ENCODE peak calls at places on chromosome 2, in five cellular contexts. One of them, this sample, is unnamed.

GRCh38 chr2:160308915-160309314 is 108.8 kb upstream of the ITGB6 start:
- DNase-seq in GM12878: no peak
- DNase-seq in IMR-90: peak
- DNase-seq in HepG2: no peak
- DNase-seq in K562: no peak
- DNase-seq in this sample: no peak

GRCh38 chr2:233973786-233974185 is 56.6 kb downstream of the TRPM8 start:
- DNase-seq in GM12878: no peak
- DNase-seq in K562: no peak
- DNase-seq in IMR-90: no peak
- DNase-seq in HepG2: no peak
- DNase-seq in this sample: no peak

GRCh38 chr2:73070651-73071451 is 661 bp downstream of the SFXN5 start:
- DNase-seq in IMR-90: peak
- DNase-seq in GM12878: peak
- DNase-seq in HepG2: peak
- DNase-seq in K562: peak
- DNase-seq in this sample: peak

GRCh38 chr2:218218409-218219185 is 1.6 kb downstream of the ARPC2 start:
- DNase-seq in IMR-90: no peak
- DNase-seq in GM12878: peak
- DNase-seq in HepG2: no peak
- DNase-seq in K562: no peak
- DNase-seq in this sample: peak

GRCh38 chr2:205815645-205816044 is 133.3 kb downstream of the NRP2 start:
- DNase-seq in K562: no peak
- DNase-seq in IMR-90: no peak
- DNase-seq in HepG2: no peak
- DNase-seq in GM12878: no peak
- DNase-seq in this sample: no peak

GRCh38 chr2:8684421-8684884 is 2.6 kb downstream of the ID2 start:
- DNase-seq in K562: no peak
- DNase-seq in HepG2: peak
- DNase-seq in GM12878: peak
- DNase-seq in IMR-90: peak
- DNase-seq in this sample: peak

GRCh38 chr2:189008555-189009312 is 34.6 kb downstream of the COL3A1 start:
- DNase-seq in GM12878: no peak
- DNase-seq in HepG2: no peak
- DNase-seq in K562: no peak
- DNase-seq in IMR-90: no peak
- DNase-seq in this sample: no peak

GRCh38 chr2:28380185-28380584 is 12.5 kb upstream of the FOSL2 start:
- DNase-seq in GM12878: no peak
- DNase-seq in K562: no peak
- DNase-seq in HepG2: no peak
- DNase-seq in IMR-90: no peak
- DNase-seq in this sample: no peak

GRCh38 chr2:188102881-188103280 is 188.8 kb upstream of the GULP1 start:
- DNase-seq in IMR-90: no peak
- DNase-seq in K562: no peak
- DNase-seq in HepG2: no peak
- DNase-seq in GM12878: no peak
- DNase-seq in this sample: no peak

GRCh38 chr2:65396348-65397026 is 35.9 kb downstream of the SPRED2 start:
- DNase-seq in GM12878: no peak
- DNase-seq in HepG2: peak
- DNase-seq in IMR-90: peak
- DNase-seq in K562: no peak
- DNase-seq in this sample: no peak
- H3K9ac ChIP-seq in GM12878: no peak
- H3K9ac ChIP-seq in HepG2: peak
- H3K9ac ChIP-seq in IMR-90: no peak
- H3K9ac ChIP-seq in K562: no peak
- H3K9ac ChIP-seq in this sample: no peak

GRCh38 chr2:232761301-232761907 is 15.0 kb downstream of the KCNJ13 start:
- DNase-seq in K562: peak
- DNase-seq in GM12878: no peak
- DNase-seq in IMR-90: peak
- DNase-seq in HepG2: peak
- DNase-seq in this sample: peak
- TF ChIP-seq MXI1 in K562: no peak
- TF ChIP-seq MXI1 in GM12878: no peak
- TF ChIP-seq MXI1 in IMR-90: no peak
- TF ChIP-seq MXI1 in HepG2: no peak
- TF ChIP-seq MXI1 in this sample: no peak

GRCh38 chr2:38075436-38076249 is at the start of gene CYP1B1:
- DNase-seq in GM12878: no peak
- DNase-seq in K562: no peak
- DNase-seq in IMR-90: no peak
- DNase-seq in HepG2: no peak
- DNase-seq in this sample: peak
- H3K9ac ChIP-seq in GM12878: peak
- H3K9ac ChIP-seq in K562: no peak
- H3K9ac ChIP-seq in IMR-90: peak
- H3K9ac ChIP-seq in HepG2: no peak
- H3K9ac ChIP-seq in this sample: peak

DNA sequence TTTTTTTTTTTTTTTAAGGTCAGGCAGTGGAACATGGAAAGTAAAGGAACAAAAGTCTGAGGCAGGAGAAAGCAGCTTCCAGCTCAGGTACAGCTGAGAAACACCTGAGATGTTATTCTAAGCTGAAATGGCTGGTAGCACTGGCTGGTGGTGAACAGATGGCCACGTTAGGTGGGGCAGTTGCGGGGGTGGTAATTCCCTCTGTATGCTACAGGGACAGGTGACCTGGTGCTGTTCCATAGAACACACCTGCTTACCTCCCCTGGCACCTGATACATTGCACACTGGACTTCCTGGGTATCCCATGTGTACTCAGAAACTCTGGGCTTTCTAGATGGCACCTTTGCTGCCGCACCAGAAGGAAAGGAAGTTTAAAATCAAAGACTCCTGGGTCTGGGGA is 333.3 kb downstream of the SLC8A1 start:
- DNase-seq in K562: no peak
- DNase-seq in GM12878: no peak
- DNase-seq in IMR-90: no peak
- DNase-seq in HepG2: no peak
- DNase-seq in this sample: no peak
- TF ChIP-seq MXI1 in K562: no peak
- TF ChIP-seq MXI1 in GM12878: no peak
- TF ChIP-seq MXI1 in IMR-90: no peak
- TF ChIP-seq MXI1 in HepG2: no peak
- TF ChIP-seq MXI1 in this sample: no peak

GRCh38 chr2:238518828-238519186 is 92.1 kb downstream of the ASB1 start:
- DNase-seq in K562: no peak
- DNase-seq in HepG2: peak
- DNase-seq in IMR-90: no peak
- DNase-seq in GM12878: no peak
- DNase-seq in this sample: no peak
- H3K9ac ChIP-seq in K562: no peak
- H3K9ac ChIP-seq in HepG2: no peak
- H3K9ac ChIP-seq in IMR-90: no peak
- H3K9ac ChIP-seq in GM12878: no peak
- H3K9ac ChIP-seq in this sample: no peak

DNA sequence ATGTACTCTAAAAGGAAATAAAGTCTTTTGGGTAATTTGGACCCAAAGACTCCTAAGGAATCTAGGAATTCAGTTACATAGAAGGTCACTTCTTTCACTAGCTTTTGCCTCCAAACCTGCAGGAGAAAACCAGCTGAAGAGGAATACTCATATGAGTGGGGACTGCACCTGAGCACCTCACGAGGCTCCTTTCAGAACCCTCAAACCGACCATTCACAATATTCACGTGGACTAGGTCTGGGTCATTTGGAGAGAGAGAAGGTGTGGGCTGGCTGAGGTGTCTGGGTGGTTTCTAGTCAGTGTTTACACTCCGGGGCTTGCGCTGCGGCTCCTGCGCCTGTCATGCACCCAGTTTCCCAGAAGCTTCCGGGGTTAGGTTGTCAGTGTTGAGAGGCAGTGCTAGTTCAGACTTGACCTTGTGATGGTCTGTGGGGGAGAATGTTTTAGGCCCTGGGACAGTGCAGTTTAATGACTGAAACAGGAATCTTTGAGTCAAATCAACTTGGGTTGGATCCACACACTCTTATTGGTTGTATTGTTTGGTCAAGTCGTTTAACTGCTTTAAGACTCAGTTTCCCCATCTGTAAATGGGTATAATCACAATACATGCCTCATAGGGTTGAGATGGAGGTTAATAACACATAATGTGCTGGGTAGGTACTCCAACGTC is 78.4 kb downstream of the LIMS1 start:
- DNase-seq in HepG2: no peak
- DNase-seq in K562: peak
- DNase-seq in GM12878: peak
- DNase-seq in IMR-90: no peak
- DNase-seq in this sample: no peak
- TF ChIP-seq MXI1 in HepG2: no peak
- TF ChIP-seq MXI1 in K562: no peak
- TF ChIP-seq MXI1 in GM12878: no peak
- TF ChIP-seq MXI1 in IMR-90: no peak
- TF ChIP-seq MXI1 in this sample: no peak

DNA sequence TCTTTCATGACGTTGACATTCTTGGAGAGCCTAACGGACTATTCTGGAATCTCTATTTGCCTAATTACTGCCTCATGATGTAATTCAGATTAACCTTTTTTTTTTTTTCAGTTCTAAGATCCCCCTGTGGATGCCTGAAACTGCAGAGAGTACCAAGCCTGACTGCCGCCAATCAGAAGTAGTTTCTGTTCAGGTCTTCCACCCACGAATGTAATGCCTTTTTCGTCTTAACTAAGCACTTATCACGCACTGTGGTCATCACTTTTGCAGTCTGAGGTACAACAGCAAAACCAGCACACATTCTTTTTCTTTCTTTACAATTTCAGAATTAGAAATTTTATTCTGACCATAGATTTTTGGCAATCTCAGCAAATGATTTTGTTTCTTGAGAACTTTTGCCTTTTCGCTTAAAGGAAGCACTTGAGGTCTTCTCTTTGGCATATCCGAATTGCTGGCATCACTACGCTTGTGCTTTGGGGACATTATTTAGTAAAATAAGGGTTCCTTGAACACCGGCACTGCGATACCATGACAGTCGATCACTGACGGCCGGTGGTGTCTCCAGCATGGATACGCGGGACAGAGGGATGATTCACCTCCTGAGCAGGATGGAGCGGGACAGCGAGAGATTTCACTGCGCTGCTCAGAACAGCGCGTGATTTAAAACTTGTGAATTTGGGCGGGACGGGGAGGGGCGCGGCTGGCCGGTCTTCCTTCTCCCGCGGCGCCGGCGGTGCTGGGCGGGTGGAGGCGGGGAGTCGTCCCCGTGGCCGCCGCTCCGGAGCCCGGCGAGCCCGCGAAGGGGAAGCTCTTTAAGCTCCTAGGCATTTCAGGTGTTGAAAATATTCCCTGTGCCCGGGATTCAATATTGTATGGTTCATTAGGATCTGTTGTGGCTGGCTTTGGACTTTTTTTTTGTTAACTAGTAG is 32.0 kb upstream of the GPR55 start:
- DNase-seq in GM12878: peak
- DNase-seq in IMR-90: peak
- DNase-seq in HepG2: no peak
- DNase-seq in K562: peak
- DNase-seq in this sample: peak
- H3K9ac ChIP-seq in GM12878: peak
- H3K9ac ChIP-seq in IMR-90: no peak
- H3K9ac ChIP-seq in HepG2: no peak
- H3K9ac ChIP-seq in K562: no peak
- H3K9ac ChIP-seq in this sample: peak

GRCh38 chr2:240685771-240686371 is 3.2 kb upstream of the AQP12B start:
- DNase-seq in K562: peak
- DNase-seq in HepG2: no peak
- DNase-seq in IMR-90: no peak
- DNase-seq in GM12878: no peak
- DNase-seq in this sample: peak
- TF ChIP-seq MXI1 in K562: no peak
- TF ChIP-seq MXI1 in HepG2: no peak
- TF ChIP-seq MXI1 in IMR-90: no peak
- TF ChIP-seq MXI1 in GM12878: no peak
- TF ChIP-seq MXI1 in this sample: no peak